ENCODE peak calls at places on chromosomes 16 and 17, in ten cellular contexts. J is keratinocyte, F is sigmoid colon, B is GM23248, W is PC-3, Q is upper lobe of right lung, U is mucosa of descending colon, C is left ventricle myocardium inferior, I is Caco-2, E is AG04450. V is an unnamed sample.

GRCh38 chr17:76232342-76232741 is 8.0 kb downstream of the RNF157 start:
- DNase-seq in J (no peak), F (no peak), B (peak; percentile 95), W (peak; percentile 92), Q (no peak), U (no peak), C (no peak), I (no peak), E (peak; percentile 91), V (no peak)

GRCh38 chr17:30239089-30239462 is 3.6 kb upstream of the SLC6A4 start:
- DNase-seq in J (no peak), F (no peak), B (no peak), W (no peak), Q (no peak), U (no peak), C (no peak), I (no peak), E (no peak), V (no peak)

GRCh38 chr16:25487888-25488287 is 203.9 kb upstream of the HS3ST4 start:
- DNase-seq in J (no peak), F (no peak), B (no peak), W (no peak), Q (no peak), U (no peak), C (no peak), I (no peak), E (no peak), V (no peak)

GRCh38 chr16:57513371-57514102 is 22.8 kb downstream of the CCDC102A start:
- DNase-seq in J (no peak), F (peak; percentile 66), B (no peak), W (no peak), Q (peak; percentile 86), U (peak; percentile 52), C (no peak), I (peak; percentile 49), E (no peak), V (no peak)

GRCh38 chr16:4752351-4753100 is 14.4 kb downstream of the ZNF500 start:
- DNase-seq in J (no peak), F (no peak), B (no peak), W (no peak), Q (no peak), U (no peak), C (no peak), I (no peak), E (no peak), V (no peak)

GRCh38 chr17:73911726-73912359 is 267.6 kb upstream of the SDK2 start:
- DNase-seq in J (no peak), F (no peak), B (no peak), W (no peak), Q (no peak), U (no peak), C (no peak), I (no peak), E (no peak), V (no peak)

GRCh38 chr16:80144191-80144590 is 396.6 kb upstream of the DYNLRB2 start:
- DNase-seq in J (no peak), F (no peak), B (peak; percentile 32), W (no peak), Q (no peak), U (no peak), C (no peak), I (no peak), E (peak; percentile 47), V (no peak)

GRCh38 chr17:42342242-42343008 is 45.8 kb downstream of the STAT3 start:
- DNase-seq in J (no peak), F (peak; percentile 34), B (peak; percentile 50), W (no peak), Q (no peak), U (no peak), C (no peak), I (no peak), E (no peak), V (no peak)

GRCh38 chr17:61452301-61453290 is at the start of gene TBX4:
- DNase-seq in J (no peak), F (peak; percentile 41), B (no peak), W (no peak), Q (no peak), U (no peak), C (no peak), I (no peak), E (no peak), V (no peak)

GRCh38 chr17:42153919-42154491 is 784 bp downstream of the RAB5C start:
- DNase-seq in J (no peak), F (no peak), B (peak; percentile 57), W (no peak), Q (no peak), U (no peak), C (no peak), I (peak; percentile 26), E (no peak), V (no peak)

GRCh38 chr16:90078594-90078895 is 1.4 kb upstream of the PRDM7 start:
- DNase-seq in J (no peak), F (no peak), B (no peak), W (no peak), Q (no peak), U (no peak), C (no peak), I (no peak), E (no peak), V (no peak)

GRCh38 chr16:46928811-46929210 is 44.6 kb downstream of the GPT2 start:
- DNase-seq in J (no peak), F (no peak), B (no peak), W (no peak), Q (no peak), U (no peak), C (no peak), I (no peak), E (no peak), V (no peak)

GRCh38 chr17:42276609-42277341 is 584 bp upstream of the STAT5B start:
- DNase-seq in J (no peak), F (peak; percentile 92), B (peak; percentile 84), W (no peak), Q (peak; percentile 85), U (peak; percentile 70), C (peak; percentile 70), I (peak; percentile 49), E (peak; percentile 57), V (peak; percentile 87)

GRCh38 chr17:75723201-75723930 is 2.1 kb downstream of the ITGB4 start:
- DNase-seq in J (no peak), F (no peak), B (peak; percentile 23), W (peak; percentile 87), Q (no peak), U (peak; percentile 91), C (peak; percentile 34), I (peak; percentile 72), E (no peak), V (no peak)

GRCh38 chr16:19410435-19411153 is 7.1 kb upstream of the TMC5 start:
- DNase-seq in J (no peak), F (no peak), B (peak; percentile 16), W (peak; percentile 53), Q (peak; percentile 89), U (peak; percentile 72), C (no peak), I (peak; percentile 62), E (no peak), V (no peak)

GRCh38 chr16:88393571-88393970 is 10.8 kb downstream of the ZNF469 start:
- DNase-seq in J (no peak), F (no peak), B (no peak), W (no peak), Q (no peak), U (no peak), C (no peak), I (no peak), E (no peak), V (no peak)

GRCh38 chr17:58341861-58342475 is 10.0 kb downstream of the SUPT4H1 start:
- DNase-seq in J (no peak), F (no peak), B (no peak), W (no peak), Q (peak; percentile 27), U (no peak), C (no peak), I (no peak), E (no peak), V (no peak)

GRCh38 chr16:83561876-83562275 is 245.9 kb upstream of the HSBP1 start:
- DNase-seq in J (no peak), F (no peak), B (peak; percentile 48), W (peak; percentile 10), Q (no peak), U (peak; percentile 2), C (no peak), I (peak; percentile 47), E (no peak), V (no peak)

GRCh38 chr16:80198995-80199299 is 341.8 kb upstream of the DYNLRB2 start:
- DNase-seq in J (no peak), F (no peak), B (peak; percentile 65), W (no peak), Q (no peak), U (no peak), C (no peak), I (no peak), E (no peak), V (no peak)

GRCh38 chr16:2763173-2763572 is 10.7 kb downstream of the SRRM2 start:
- DNase-seq in J (no peak), F (no peak), B (no peak), W (no peak), Q (no peak), U (no peak), C (no peak), I (no peak), E (no peak), V (no peak)
- H3K9me3 ChIP-seq in J (no peaks in the 10 kb centered on the region), F (no peaks in the 10 kb centered on the region), B (no peaks in the 10 kb centered on the region), W (no peaks in the 10 kb centered on the region), Q (no peaks in the 10 kb centered on the region), U (no peaks in the 10 kb centered on the region), C (no peaks in the 10 kb centered on the region), I (no peaks in the 10 kb centered on the region), E (peaks cover 41% of the 10 kb centered on the region), V (no peaks in the 10 kb centered on the region)

DNA sequence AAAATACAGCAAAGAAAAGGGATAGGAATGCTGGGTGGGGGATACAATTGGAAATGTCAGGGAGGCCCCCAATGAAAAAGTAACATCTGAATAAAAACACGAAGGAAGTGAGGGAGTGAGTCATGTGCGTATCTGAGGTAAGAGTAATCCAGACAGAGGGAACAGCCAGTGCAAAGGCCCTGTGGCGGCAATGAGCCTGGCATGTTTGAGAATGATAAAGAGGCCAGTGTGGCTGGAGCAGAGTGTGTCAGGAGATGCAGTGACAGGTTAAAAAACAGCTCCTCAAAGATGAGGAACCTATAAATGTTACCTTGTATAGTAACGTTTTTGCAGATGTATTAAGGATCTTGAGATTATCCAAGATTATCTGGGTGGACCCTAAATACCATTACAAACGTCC is 17.7 kb upstream of the SLC35B1 start:
- DNase-seq in J (no peak), F (no peak), B (no peak), W (no peak), Q (no peak), U (no peak), C (no peak), I (no peak), E (no peak), V (no peak)
- H3K9me3 ChIP-seq in J (no peaks in the 10 kb centered on the region), F (no peaks in the 10 kb centered on the region), B (no peaks in the 10 kb centered on the region), W (no peaks in the 10 kb centered on the region), Q (no peaks in the 10 kb centered on the region), U (no peaks in the 10 kb centered on the region), C (no peaks in the 10 kb centered on the region), I (peaks cover 4% of the 10 kb centered on the region), E (no peaks in the 10 kb centered on the region), V (no peaks in the 10 kb centered on the region)

GRCh38 chr16:35447010-35447558 is 1987.7 kb downstream of the TP53TG3F start:
- DNase-seq in J (no peak), F (no peak), B (no peak), W (no peak), Q (no peak), U (no peak), C (no peak), I (no peak), E (no peak), V (no peak)
- H3K9me3 ChIP-seq in J (peaks cover 10% of the 10 kb centered on the region), F (peaks cover 5% of the 10 kb centered on the region), B (no peaks in the 10 kb centered on the region), W (peaks cover 8% of the 10 kb centered on the region), Q (peaks cover 20% of the 10 kb centered on the region), U (peaks cover 82% of the 10 kb centered on the region), C (peaks cover 90% of the 10 kb centered on the region), I (peaks cover 6% of the 10 kb centered on the region), E (peaks cover 21% of the 10 kb centered on the region), V (peaks cover 23% of the 10 kb centered on the region)

GRCh38 chr16:11494433-11494832 is 92.3 kb downstream of the LITAF start:
- DNase-seq in J (no peak), F (no peak), B (no peak), W (no peak), Q (no peak), U (no peak), C (no peak), I (no peak), E (no peak), V (no peak)
- H3K9me3 ChIP-seq in J (no peaks in the 10 kb centered on the region), F (no peaks in the 10 kb centered on the region), B (no peaks in the 10 kb centered on the region), W (no peaks in the 10 kb centered on the region), Q (no peaks in the 10 kb centered on the region), U (no peaks in the 10 kb centered on the region), C (peaks cover 7% of the 10 kb centered on the region), I (no peaks in the 10 kb centered on the region), E (peaks cover 4% of the 10 kb centered on the region), V (no peaks in the 10 kb centered on the region)